ENCODE peak calls at places on chromosomes 12 and 14, in four cellular contexts. One of them, this sample, is unnamed.

GRCh38 chr12:93766371-93766770 is 89.2 kb downstream of the CRADD start:
- DNase-seq in stimulated activated CD4-positive, alpha-beta T cell treated with anti-CD3 and anti-CD28 coated beads, Interleukin-1b, Interleukin-23, amount 100 ng/mL, for 4 hours: no peak
- DNase-seq in activated naive CD4-positive, alpha-beta T cell: no peak
- DNase-seq in IMR-90: no peak
- DNase-seq in this sample: no peak

GRCh38 chr12:106245767-106246166 is 2.1 kb downstream of the CKAP4 start:
- DNase-seq in stimulated activated CD4-positive, alpha-beta T cell treated with anti-CD3 and anti-CD28 coated beads, Interleukin-1b, Interleukin-23, amount 100 ng/mL, for 4 hours: no peak
- DNase-seq in activated naive CD4-positive, alpha-beta T cell: no peak
- DNase-seq in IMR-90: peak
- DNase-seq in this sample: no peak

GRCh38 chr14:97301931-97302559 is 504.9 kb downstream of the VRK1 start:
- DNase-seq in stimulated activated CD4-positive, alpha-beta T cell treated with anti-CD3 and anti-CD28 coated beads, Interleukin-1b, Interleukin-23, amount 100 ng/mL, for 4 hours: no peak
- DNase-seq in activated naive CD4-positive, alpha-beta T cell: no peak
- DNase-seq in IMR-90: no peak
- DNase-seq in this sample: no peak

GRCh38 chr12:57372233-57372632 is 58.6 kb downstream of the R3HDM2 start:
- DNase-seq in stimulated activated CD4-positive, alpha-beta T cell treated with anti-CD3 and anti-CD28 coated beads, Interleukin-1b, Interleukin-23, amount 100 ng/mL, for 4 hours: no peak
- DNase-seq in activated naive CD4-positive, alpha-beta T cell: no peak
- DNase-seq in IMR-90: peak
- DNase-seq in this sample: no peak

GRCh38 chr14:105437723-105438500 is 18.3 kb downstream of the MTA1 start:
- DNase-seq in stimulated activated CD4-positive, alpha-beta T cell treated with anti-CD3 and anti-CD28 coated beads, Interleukin-1b, Interleukin-23, amount 100 ng/mL, for 4 hours: no peak
- DNase-seq in activated naive CD4-positive, alpha-beta T cell: no peak
- DNase-seq in IMR-90: no peak
- DNase-seq in this sample: no peak

GRCh38 chr14:84086714-84087113 is 1443.2 kb upstream of the FLRT2 start:
- DNase-seq in stimulated activated CD4-positive, alpha-beta T cell treated with anti-CD3 and anti-CD28 coated beads, Interleukin-1b, Interleukin-23, amount 100 ng/mL, for 4 hours: no peak
- DNase-seq in activated naive CD4-positive, alpha-beta T cell: no peak
- DNase-seq in IMR-90: no peak
- DNase-seq in this sample: no peak

GRCh38 chr12:109612975-109613502 is 39.4 kb downstream of the MVK start:
- DNase-seq in stimulated activated CD4-positive, alpha-beta T cell treated with anti-CD3 and anti-CD28 coated beads, Interleukin-1b, Interleukin-23, amount 100 ng/mL, for 4 hours: no peak
- DNase-seq in activated naive CD4-positive, alpha-beta T cell: no peak
- DNase-seq in IMR-90: peak
- DNase-seq in this sample: no peak

GRCh38 chr12:25997401-25997973 is 39.0 kb downstream of the RASSF8 start:
- DNase-seq in stimulated activated CD4-positive, alpha-beta T cell treated with anti-CD3 and anti-CD28 coated beads, Interleukin-1b, Interleukin-23, amount 100 ng/mL, for 4 hours: no peak
- DNase-seq in activated naive CD4-positive, alpha-beta T cell: no peak
- DNase-seq in IMR-90: peak
- DNase-seq in this sample: no peak

GRCh38 chr12:113208041-113208934 is 13.0 kb upstream of the TPCN1 start:
- DNase-seq in stimulated activated CD4-positive, alpha-beta T cell treated with anti-CD3 and anti-CD28 coated beads, Interleukin-1b, Interleukin-23, amount 100 ng/mL, for 4 hours: no peak
- DNase-seq in activated naive CD4-positive, alpha-beta T cell: peak
- DNase-seq in IMR-90: peak
- DNase-seq in this sample: peak

GRCh38 chr14:22882529-22883190 is 362 bp upstream of the REM2 start:
- DNase-seq in stimulated activated CD4-positive, alpha-beta T cell treated with anti-CD3 and anti-CD28 coated beads, Interleukin-1b, Interleukin-23, amount 100 ng/mL, for 4 hours: peak
- DNase-seq in activated naive CD4-positive, alpha-beta T cell: no peak
- DNase-seq in IMR-90: peak
- DNase-seq in this sample: no peak

GRCh38 chr14:100679707-100680438 is 46.8 kb upstream of the DLK1 start:
- DNase-seq in stimulated activated CD4-positive, alpha-beta T cell treated with anti-CD3 and anti-CD28 coated beads, Interleukin-1b, Interleukin-23, amount 100 ng/mL, for 4 hours: no peak
- DNase-seq in activated naive CD4-positive, alpha-beta T cell: no peak
- DNase-seq in IMR-90: peak
- DNase-seq in this sample: no peak

GRCh38 chr12:125166046-125166445 is 100.8 kb downstream of the AACS start:
- DNase-seq in stimulated activated CD4-positive, alpha-beta T cell treated with anti-CD3 and anti-CD28 coated beads, Interleukin-1b, Interleukin-23, amount 100 ng/mL, for 4 hours: no peak
- DNase-seq in activated naive CD4-positive, alpha-beta T cell: no peak
- DNase-seq in IMR-90: no peak
- DNase-seq in this sample: no peak

GRCh38 chr12:20127401-20127800 is 240.9 kb upstream of the PDE3A start:
- DNase-seq in stimulated activated CD4-positive, alpha-beta T cell treated with anti-CD3 and anti-CD28 coated beads, Interleukin-1b, Interleukin-23, amount 100 ng/mL, for 4 hours: no peak
- DNase-seq in activated naive CD4-positive, alpha-beta T cell: no peak
- DNase-seq in IMR-90: no peak
- DNase-seq in this sample: no peak

GRCh38 chr14:99744199-99744872 is 48.9 kb upstream of the EML1 start:
- DNase-seq in stimulated activated CD4-positive, alpha-beta T cell treated with anti-CD3 and anti-CD28 coated beads, Interleukin-1b, Interleukin-23, amount 100 ng/mL, for 4 hours: no peak
- DNase-seq in activated naive CD4-positive, alpha-beta T cell: no peak
- DNase-seq in IMR-90: peak
- DNase-seq in this sample: no peak

GRCh38 chr14:54687750-54688119 is 120.8 kb downstream of the SAMD4A start:
- DNase-seq in stimulated activated CD4-positive, alpha-beta T cell treated with anti-CD3 and anti-CD28 coated beads, Interleukin-1b, Interleukin-23, amount 100 ng/mL, for 4 hours: no peak
- DNase-seq in activated naive CD4-positive, alpha-beta T cell: no peak
- DNase-seq in IMR-90: no peak
- DNase-seq in this sample: no peak

GRCh38 chr12:108966378-108967151 is 54.3 kb downstream of the SVOP start:
- DNase-seq in stimulated activated CD4-positive, alpha-beta T cell treated with anti-CD3 and anti-CD28 coated beads, Interleukin-1b, Interleukin-23, amount 100 ng/mL, for 4 hours: no peak
- DNase-seq in activated naive CD4-positive, alpha-beta T cell: no peak
- DNase-seq in IMR-90: no peak
- DNase-seq in this sample: no peak

GRCh38 chr14:100278702-100279101 is 27.5 kb downstream of the SLC25A29 start:
- DNase-seq in stimulated activated CD4-positive, alpha-beta T cell treated with anti-CD3 and anti-CD28 coated beads, Interleukin-1b, Interleukin-23, amount 100 ng/mL, for 4 hours: no peak
- DNase-seq in activated naive CD4-positive, alpha-beta T cell: no peak
- DNase-seq in IMR-90: peak
- DNase-seq in this sample: no peak

GRCh38 chr14:74988131-74988530 is 14.6 kb upstream of the EIF2B2 start:
- DNase-seq in stimulated activated CD4-positive, alpha-beta T cell treated with anti-CD3 and anti-CD28 coated beads, Interleukin-1b, Interleukin-23, amount 100 ng/mL, for 4 hours: no peak
- DNase-seq in activated naive CD4-positive, alpha-beta T cell: no peak
- DNase-seq in IMR-90: peak
- DNase-seq in this sample: no peak

GRCh38 chr14:37599527-37600368 is 4.3 kb downstream of the TTC6 start:
- DNase-seq in stimulated activated CD4-positive, alpha-beta T cell treated with anti-CD3 and anti-CD28 coated beads, Interleukin-1b, Interleukin-23, amount 100 ng/mL, for 4 hours: no peak
- DNase-seq in activated naive CD4-positive, alpha-beta T cell: no peak
- DNase-seq in IMR-90: no peak
- DNase-seq in this sample: no peak